ENCODE peak calls at places on chromosomes 16 and 17, in seven cellular contexts. One of them, this sample, is unnamed. For H3K9me3 and H3K4me1, the result is how much of the 10 kb centered on the place peaks cover.

GRCh38 chr16:11401161-11402050 is 56.1 kb downstream of the RMI2 start:
- DNase-seq in lung: peak
- DNase-seq in heart left ventricle: peak
- DNase-seq in IMR-90: no peak
- DNase-seq in pancreas: peak
- DNase-seq in stomach: peak
- DNase-seq in tibial artery: no peak
- DNase-seq in this sample: peak

GRCh38 chr16:14148569-14148968 is 77.5 kb downstream of the MRTFB start:
- DNase-seq in lung: no peak
- DNase-seq in heart left ventricle: no peak
- DNase-seq in IMR-90: peak
- DNase-seq in pancreas: no peak
- DNase-seq in stomach: no peak
- DNase-seq in tibial artery: no peak
- DNase-seq in this sample: no peak

GRCh38 chr16:26550111-26550610 is 516.6 kb upstream of the C16orf82 start:
- DNase-seq in lung: no peak
- DNase-seq in heart left ventricle: no peak
- DNase-seq in IMR-90: no peak
- DNase-seq in pancreas: no peak
- DNase-seq in stomach: no peak
- DNase-seq in tibial artery: no peak
- DNase-seq in this sample: no peak

GRCh38 chr16:53792161-53792951 is 88.4 kb downstream of the FTO start:
- DNase-seq in lung: no peak
- DNase-seq in heart left ventricle: no peak
- DNase-seq in IMR-90: no peak
- DNase-seq in pancreas: no peak
- DNase-seq in stomach: no peak
- DNase-seq in tibial artery: no peak
- DNase-seq in this sample: no peak

GRCh38 chr16:17773698-17774101 is 302.9 kb upstream of the XYLT1 start:
- DNase-seq in lung: no peak
- DNase-seq in heart left ventricle: no peak
- DNase-seq in IMR-90: peak
- DNase-seq in pancreas: no peak
- DNase-seq in stomach: no peak
- DNase-seq in tibial artery: no peak
- DNase-seq in this sample: no peak

GRCh38 chr16:87210949-87211348 is 106.2 kb downstream of the C16orf95 start:
- DNase-seq in lung: no peak
- DNase-seq in heart left ventricle: no peak
- DNase-seq in IMR-90: peak
- DNase-seq in pancreas: no peak
- DNase-seq in stomach: no peak
- DNase-seq in tibial artery: no peak
- DNase-seq in this sample: no peak

GRCh38 chr16:49452568-49452967 is 79.0 kb downstream of the C16orf78 start:
- DNase-seq in lung: no peak
- DNase-seq in heart left ventricle: no peak
- DNase-seq in IMR-90: no peak
- DNase-seq in pancreas: no peak
- DNase-seq in stomach: no peak
- DNase-seq in tibial artery: no peak
- DNase-seq in this sample: no peak

GRCh38 chr17:20189322-20189721 is 180.2 kb downstream of the SPECC1 start:
- DNase-seq in lung: no peak
- DNase-seq in heart left ventricle: no peak
- DNase-seq in IMR-90: peak
- DNase-seq in pancreas: no peak
- DNase-seq in stomach: no peak
- DNase-seq in tibial artery: no peak
- DNase-seq in this sample: no peak

GRCh38 chr16:12417830-12418229 is 385.9 kb downstream of the CPPED1 start:
- DNase-seq in lung: no peak
- DNase-seq in heart left ventricle: no peak
- DNase-seq in IMR-90: no peak
- DNase-seq in pancreas: no peak
- DNase-seq in stomach: no peak
- DNase-seq in tibial artery: no peak
- DNase-seq in this sample: no peak

GRCh38 chr17:37743612-37743874 is 1.3 kb downstream of the HNF1B start:
- DNase-seq in lung: no peak
- DNase-seq in heart left ventricle: no peak
- DNase-seq in IMR-90: no peak
- DNase-seq in pancreas: peak
- DNase-seq in stomach: peak
- DNase-seq in tibial artery: no peak
- DNase-seq in this sample: peak

GRCh38 chr16:10076037-10076436 is 106.2 kb downstream of the GRIN2A start:
- DNase-seq in lung: no peak
- DNase-seq in heart left ventricle: no peak
- DNase-seq in IMR-90: no peak
- DNase-seq in pancreas: no peak
- DNase-seq in stomach: no peak
- DNase-seq in tibial artery: no peak
- DNase-seq in this sample: no peak

GRCh38 chr17:73350864-73351263 is 39.1 kb upstream of the CDC42EP4 start:
- DNase-seq in lung: no peak
- DNase-seq in heart left ventricle: no peak
- DNase-seq in IMR-90: no peak
- DNase-seq in pancreas: no peak
- DNase-seq in stomach: no peak
- DNase-seq in tibial artery: no peak
- DNase-seq in this sample: no peak

GRCh38 chr17:19260958-19261357 is 23.8 kb downstream of the EPN2 start:
- DNase-seq in lung: no peak
- DNase-seq in heart left ventricle: no peak
- DNase-seq in IMR-90: no peak
- DNase-seq in pancreas: no peak
- DNase-seq in stomach: no peak
- DNase-seq in tibial artery: no peak
- DNase-seq in this sample: no peak

GRCh38 chr17:4796550-4796915 is 569 bp downstream of the PSMB6 start:
- DNase-seq in lung: no peak
- DNase-seq in heart left ventricle: peak
- DNase-seq in IMR-90: peak
- DNase-seq in pancreas: no peak
- DNase-seq in stomach: no peak
- DNase-seq in tibial artery: no peak
- DNase-seq in this sample: peak

GRCh38 chr17:78127888-78128615 is 503 bp downstream of the TMC6 start:
- DNase-seq in lung: no peak
- DNase-seq in heart left ventricle: no peak
- DNase-seq in IMR-90: no peak
- DNase-seq in pancreas: no peak
- DNase-seq in stomach: peak
- DNase-seq in tibial artery: no peak
- DNase-seq in this sample: no peak

GRCh38 chr16:48194828-48195566 is 39.2 kb upstream of the ABCC12 start:
- DNase-seq in lung: no peak
- DNase-seq in heart left ventricle: no peak
- DNase-seq in IMR-90: peak
- DNase-seq in pancreas: peak
- DNase-seq in stomach: peak
- DNase-seq in tibial artery: no peak
- DNase-seq in this sample: no peak

GRCh38 chr17:44591223-44591622 is 33.9 kb downstream of the FZD2 start:
- DNase-seq in lung: no peak
- DNase-seq in heart left ventricle: no peak
- DNase-seq in IMR-90: peak
- DNase-seq in pancreas: no peak
- DNase-seq in stomach: no peak
- DNase-seq in tibial artery: no peak
- DNase-seq in this sample: no peak

GRCh38 chr16:31869511-31870201 is 4.0 kb upstream of the ZNF267 start:
- DNase-seq in lung: peak
- DNase-seq in heart left ventricle: no peak
- DNase-seq in IMR-90: peak
- DNase-seq in pancreas: no peak
- DNase-seq in stomach: no peak
- DNase-seq in tibial artery: peak
- DNase-seq in this sample: peak

GRCh38 chr16:89623511-89624232 is 10.2 kb downstream of the DPEP1 start:
- DNase-seq in lung: no peak
- DNase-seq in heart left ventricle: no peak
- DNase-seq in IMR-90: no peak
- DNase-seq in pancreas: no peak
- DNase-seq in stomach: no peak
- DNase-seq in tibial artery: no peak
- DNase-seq in this sample: no peak

GRCh38 chr16:35516551-35516950 is 2057.1 kb downstream of the TP53TG3F start:
- DNase-seq in lung: no peak
- DNase-seq in heart left ventricle: no peak
- DNase-seq in IMR-90: no peak
- DNase-seq in pancreas: no peak
- DNase-seq in stomach: no peak
- DNase-seq in tibial artery: no peak
- DNase-seq in this sample: no peak

DNA sequence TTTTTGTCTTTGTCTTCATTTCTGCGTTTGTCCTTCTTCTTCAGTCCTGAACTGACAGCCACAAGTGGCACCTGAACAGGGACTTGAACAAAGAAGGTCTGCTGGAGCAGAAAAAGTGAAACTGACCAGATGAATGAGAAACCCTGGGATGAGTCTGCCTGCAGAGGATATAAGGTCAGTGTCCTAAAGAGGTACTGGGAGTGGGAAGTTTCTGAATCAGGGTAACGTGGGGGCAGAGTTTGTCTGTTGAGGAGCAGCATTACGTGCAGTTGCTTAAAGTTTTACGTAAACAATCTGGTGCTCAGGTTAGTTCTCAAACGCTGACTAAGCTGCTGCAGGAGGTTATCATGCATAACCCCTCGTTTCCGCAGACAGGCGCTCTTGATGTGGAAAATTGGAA is 2057.6 kb downstream of the TP53TG3F start:
- DNase-seq in lung: no peak
- DNase-seq in heart left ventricle: no peak
- DNase-seq in IMR-90: no peak
- DNase-seq in pancreas: no peak
- DNase-seq in stomach: no peak
- DNase-seq in tibial artery: no peak
- DNase-seq in this sample: no peak
- H3K9me3 ChIP-seq in lung: under half
- H3K9me3 ChIP-seq in heart left ventricle: under half
- H3K9me3 ChIP-seq in IMR-90: under half
- H3K9me3 ChIP-seq in pancreas: under half
- H3K9me3 ChIP-seq in stomach: under half
- H3K9me3 ChIP-seq in tibial artery: under half
- H3K9me3 ChIP-seq in this sample: half or more

GRCh38 chr16:50970221-50970620 is 180.8 kb downstream of the SALL1 start:
- DNase-seq in lung: no peak
- DNase-seq in heart left ventricle: no peak
- DNase-seq in IMR-90: no peak
- DNase-seq in pancreas: no peak
- DNase-seq in stomach: no peak
- DNase-seq in tibial artery: no peak
- DNase-seq in this sample: no peak

GRCh38 chr16:50972899-50973298 is 178.2 kb downstream of the SALL1 start:
- DNase-seq in lung: no peak
- DNase-seq in heart left ventricle: no peak
- DNase-seq in IMR-90: no peak
- DNase-seq in pancreas: peak
- DNase-seq in stomach: no peak
- DNase-seq in tibial artery: no peak
- DNase-seq in this sample: no peak

GRCh38 chr16:50964491-50964890 is 186.6 kb downstream of the SALL1 start:
- DNase-seq in lung: no peak
- DNase-seq in heart left ventricle: no peak
- DNase-seq in IMR-90: no peak
- DNase-seq in pancreas: no peak
- DNase-seq in stomach: no peak
- DNase-seq in tibial artery: no peak
- DNase-seq in this sample: no peak

GRCh38 chr16:50967827-50968612 is 183.1 kb downstream of the SALL1 start:
- DNase-seq in lung: no peak
- DNase-seq in heart left ventricle: no peak
- DNase-seq in IMR-90: no peak
- DNase-seq in pancreas: no peak
- DNase-seq in stomach: no peak
- DNase-seq in tibial artery: no peak
- DNase-seq in this sample: no peak
- H3K4me3 ChIP-seq in lung: no peak
- H3K4me3 ChIP-seq in heart left ventricle: no peak
- H3K4me3 ChIP-seq in IMR-90: no peak
- H3K4me3 ChIP-seq in pancreas: no peak
- H3K4me3 ChIP-seq in stomach: no peak
- H3K4me3 ChIP-seq in tibial artery: no peak
- H3K4me3 ChIP-seq in this sample: no peak

GRCh38 chr17:1077536-1078061 is 80.7 kb downstream of the TIMM22 start:
- DNase-seq in lung: no peak
- DNase-seq in heart left ventricle: peak
- DNase-seq in IMR-90: no peak
- DNase-seq in pancreas: no peak
- DNase-seq in stomach: no peak
- DNase-seq in tibial artery: no peak
- DNase-seq in this sample: no peak

GRCh38 chr17:1078062-1078711 is 81.3 kb downstream of the TIMM22 start:
- DNase-seq in lung: no peak
- DNase-seq in heart left ventricle: peak
- DNase-seq in IMR-90: no peak
- DNase-seq in pancreas: no peak
- DNase-seq in stomach: no peak
- DNase-seq in tibial artery: no peak
- DNase-seq in this sample: no peak

GRCh38 chr17:1083451-1084187 is 86.7 kb downstream of the TIMM22 start:
- DNase-seq in lung: no peak
- DNase-seq in heart left ventricle: peak
- DNase-seq in IMR-90: no peak
- DNase-seq in pancreas: no peak
- DNase-seq in stomach: peak
- DNase-seq in tibial artery: no peak
- DNase-seq in this sample: peak

GRCh38 chr17:1078831-1079561 is 82.1 kb downstream of the TIMM22 start:
- DNase-seq in lung: no peak
- DNase-seq in heart left ventricle: peak
- DNase-seq in IMR-90: no peak
- DNase-seq in pancreas: no peak
- DNase-seq in stomach: no peak
- DNase-seq in tibial artery: no peak
- DNase-seq in this sample: no peak

DNA sequence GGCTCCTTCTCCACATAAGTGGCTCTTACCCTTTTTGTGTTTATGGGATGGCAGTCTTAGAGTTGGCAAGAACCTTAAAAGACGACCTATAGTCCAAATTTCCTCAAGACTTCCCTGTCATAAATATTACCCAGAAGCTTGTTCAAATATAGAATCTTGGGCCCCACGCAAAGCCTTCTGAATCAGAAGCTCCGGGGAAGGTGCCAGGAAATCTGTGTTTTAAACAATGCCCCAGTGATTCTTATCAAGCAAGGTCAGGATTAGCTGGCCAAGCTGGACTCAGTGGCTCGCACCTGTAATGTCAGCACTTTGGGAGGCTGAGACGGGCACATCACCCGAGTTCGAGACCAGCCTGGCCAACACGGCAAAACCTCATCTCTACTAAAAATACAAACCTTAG is 85.7 kb downstream of the TIMM22 start:
- DNase-seq in lung: no peak
- DNase-seq in heart left ventricle: peak
- DNase-seq in IMR-90: peak
- DNase-seq in pancreas: no peak
- DNase-seq in stomach: peak
- DNase-seq in tibial artery: no peak
- DNase-seq in this sample: peak
- H3K4me1 ChIP-seq in lung: under half
- H3K4me1 ChIP-seq in heart left ventricle: under half
- H3K4me1 ChIP-seq in IMR-90: under half
- H3K4me1 ChIP-seq in pancreas: under half
- H3K4me1 ChIP-seq in stomach: half or more
- H3K4me1 ChIP-seq in tibial artery: under half
- H3K4me1 ChIP-seq in this sample: under half

GRCh38 chr16:23837553-23838308 is 1.9 kb downstream of the PRKCB start:
- DNase-seq in lung: no peak
- DNase-seq in heart left ventricle: no peak
- DNase-seq in IMR-90: no peak
- DNase-seq in pancreas: no peak
- DNase-seq in stomach: no peak
- DNase-seq in tibial artery: no peak
- DNase-seq in this sample: no peak
- H3K9me3 ChIP-seq in lung: under half
- H3K9me3 ChIP-seq in heart left ventricle: under half
- H3K9me3 ChIP-seq in IMR-90: under half
- H3K9me3 ChIP-seq in pancreas: under half
- H3K9me3 ChIP-seq in stomach: under half
- H3K9me3 ChIP-seq in tibial artery: under half
- H3K9me3 ChIP-seq in this sample: under half